ENCODE peak calls at places on chromosomes 13 and 19, in six cellular contexts. T is mesenchymal stem cell; S is CD8-positive, alpha-beta T cell; W is left ventricle myocardium inferior; R is fibroblast of lung; L is heart left ventricle. Z is an unnamed sample.

GRCh38 chr19:48887861-48888612 is 10.5 kb downstream of the TULP2 start:
- DNase-seq in T (no peak), S (no peak), W (no peak), R (no peak), L (no peak), Z (no peak)

GRCh38 chr13:20161951-20162300 is 1.1 kb upstream of the GJA3 start:
- DNase-seq in T (no peak), S (no peak), W (no peak), R (no peak), L (no peak), Z (no peak)

GRCh38 chr19:34248941-34249340 is 5.4 kb upstream of the GARRE1 start:
- DNase-seq in T (no peak), S (no peak), W (no peak), R (no peak), L (no peak), Z (no peak)

GRCh38 chr19:40424637-40425449 is 949 bp downstream of the SERTAD1 start:
- DNase-seq in T (peak; percentile 41), S (no peak), W (no peak), R (peak; percentile 29), L (no peak), Z (peak; percentile 53)

GRCh38 chr13:71149498-71150363 is 717.3 kb downstream of the DACH1 start:
- DNase-seq in T (no peak), S (no peak), W (no peak), R (no peak), L (no peak), Z (no peak)

GRCh38 chr19:58563823-58564222 is 5.4 kb upstream of the UBE2M start:
- DNase-seq in T (no peak), S (no peak), W (peak; percentile 8), R (no peak), L (no peak), Z (no peak)

GRCh38 chr13:39254606-39255005 is 216.3 kb downstream of the NHLRC3 start:
- DNase-seq in T (no peak), S (no peak), W (no peak), R (no peak), L (no peak), Z (no peak)

GRCh38 chr19:57807541-57807940 is 7.2 kb downstream of the ZNF552 start:
- DNase-seq in T (peak; percentile 43), S (no peak), W (no peak), R (no peak), L (no peak), Z (peak; percentile 44)

GRCh38 chr13:32650705-32651311 is 64.6 kb downstream of the PDS5B start:
- DNase-seq in T (peak; percentile 74), S (peak; percentile 33), W (no peak), R (peak; percentile 83), L (no peak), Z (peak; percentile 65)

GRCh38 chr19:1856698-1857603 is 6.4 kb downstream of the KLF16 start:
- DNase-seq in T (peak; percentile 85), S (no peak), W (peak; percentile 82), R (peak; percentile 75), L (peak; percentile 91), Z (peak; percentile 80)

GRCh38 chr13:112775791-112776279 is 86.0 kb downstream of the ATP11A start:
- DNase-seq in T (no peak), S (no peak), W (no peak), R (no peak), L (no peak), Z (no peak)

GRCh38 chr13:48829536-48829935 is 146.2 kb upstream of the FNDC3A start:
- DNase-seq in T (no peak), S (no peak), W (no peak), R (no peak), L (no peak), Z (no peak)

GRCh38 chr13:31912641-31913401 is 118.8 kb upstream of the FRY start:
- DNase-seq in T (no peak), S (no peak), W (no peak), R (no peak), L (no peak), Z (no peak)

GRCh38 chr19:49364083-49364687 is 508 bp downstream of the DKKL1 start:
- DNase-seq in T (no peak), S (no peak), W (no peak), R (no peak), L (no peak), Z (no peak)

GRCh38 chr19:34975056-34975455 is 11.0 kb upstream of the ZNF792 start:
- DNase-seq in T (no peak), S (no peak), W (no peak), R (no peak), L (no peak), Z (no peak)

GRCh38 chr19:5990289-5990797 is 12.4 kb upstream of the RANBP3 start:
- DNase-seq in T (no peak), S (no peak), W (no peak), R (no peak), L (no peak), Z (no peak)

GRCh38 chr19:18610245-18610555 is 2.5 kb upstream of the TMEM59L start:
- DNase-seq in T (no peak), S (no peak), W (no peak), R (no peak), L (no peak), Z (no peak)

GRCh38 chr19:4791183-4792018 is at the start of gene FEM1A:
- DNase-seq in T (peak; percentile 100), S (peak; percentile 97), W (peak; percentile 99), R (peak; percentile 100), L (peak; percentile 100), Z (peak; percentile 100)

GRCh38 chr19:48351341-48351752 is 12.4 kb downstream of the TMEM143 start:
- DNase-seq in T (peak; percentile 52), S (peak; percentile 65), W (peak; percentile 67), R (peak; percentile 49), L (peak; percentile 67), Z (peak; percentile 66)

GRCh38 chr13:23634897-23635296 is 64.7 kb downstream of the TNFRSF19 start:
- DNase-seq in T (no peak), S (no peak), W (no peak), R (no peak), L (no peak), Z (no peak)

GRCh38 chr19:34539396-34539795 is 57.8 kb downstream of the WTIP start:
- DNase-seq in T (no peak), S (no peak), W (no peak), R (no peak), L (no peak), Z (no peak)

GRCh38 chr19:35357867-35358573 is at the start of gene FFAR3:
- DNase-seq in T (peak; percentile 15), S (no peak), W (peak; percentile 38), R (peak; percentile 56), L (peak; percentile 56), Z (peak; percentile 12)

GRCh38 chr13:46480131-46480530 is 72.8 kb upstream of the LRCH1 start:
- DNase-seq in T (no peak), S (no peak), W (no peak), R (no peak), L (no peak), Z (no peak)

GRCh38 chr13:112643759-112644459 is 45.9 kb upstream of the ATP11A start:
- DNase-seq in T (no peak), S (no peak), W (no peak), R (no peak), L (no peak), Z (no peak)

GRCh38 chr19:43420954-43421353 is 6.3 kb downstream of the TEX101 start:
- DNase-seq in T (no peak), S (no peak), W (no peak), R (no peak), L (no peak), Z (no peak)

GRCh38 chr13:52845766-52846566 is 2.5 kb downstream of the PCDH8 start:
- DNase-seq in T (no peak), S (no peak), W (peak; percentile 19), R (peak; percentile 1), L (no peak), Z (no peak)

GRCh38 chr19:3783660-3784584 is 2.3 kb downstream of the MATK start:
- DNase-seq in T (no peak), S (peak; percentile 25), W (no peak), R (no peak), L (no peak), Z (no peak)

DNA sequence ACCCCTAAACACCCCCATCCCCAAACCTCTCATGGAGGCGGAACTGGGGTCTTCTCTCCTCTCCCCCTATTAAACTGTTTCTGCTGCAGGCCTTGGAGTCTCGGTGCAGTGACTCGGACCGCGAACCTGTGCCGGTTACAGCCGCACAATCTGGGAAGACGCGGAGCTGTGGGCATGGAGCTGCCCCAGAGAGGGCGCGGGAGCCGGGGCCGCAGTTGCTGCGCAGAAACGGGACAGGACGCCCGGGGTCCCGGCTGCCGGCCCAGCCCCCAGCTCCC is 450 bp downstream of the ZNF442 start:
- DNase-seq in T (no peak), S (no peak), W (no peak), R (peak; percentile 18), L (peak; percentile 36), Z (peak; percentile 61)
- H3K4me3 ChIP-seq in T (peak overlapping the region; percentile 88), S (peak overlapping the region; percentile 64), W (peak overlapping the region; percentile 97), R (peak overlapping the region; percentile 46), L (peak overlapping the region; percentile 98), Z (peak overlapping the region; percentile 94)

DNA sequence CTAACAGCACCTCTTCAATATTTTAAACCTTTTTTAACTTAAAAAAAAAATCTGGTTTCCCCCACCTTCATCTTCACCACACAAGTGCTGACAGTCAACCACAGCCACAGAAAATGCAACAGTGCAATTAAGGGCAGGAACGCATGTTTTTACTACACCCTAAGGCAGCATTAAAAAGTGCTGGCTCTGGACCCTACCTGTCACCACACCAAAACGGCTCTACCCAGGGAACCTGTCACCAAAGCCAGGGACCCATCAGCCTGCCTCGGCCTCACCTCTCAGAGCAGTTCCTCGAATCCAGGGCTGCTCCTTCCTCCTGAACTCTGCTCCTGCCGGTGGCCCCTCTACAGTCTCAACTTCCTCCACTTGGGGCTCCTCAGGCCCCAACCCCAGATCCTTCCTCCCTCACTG is 22.5 kb upstream of the SLC35E1 start:
- DNase-seq in T (no peak), S (no peak), W (no peak), R (no peak), L (no peak), Z (no peak)
- H3K4me1 ChIP-seq in T (peaks cover 38% of the 10 kb centered on the region), S (peaks cover 51% of the 10 kb centered on the region), W (peaks cover 95% of the 10 kb centered on the region), R (no peaks in the 10 kb centered on the region), L (peaks cover 19% of the 10 kb centered on the region), Z (peaks cover 31% of the 10 kb centered on the region)

GRCh38 chr13:99982741-99983400 is 1.3 kb downstream of the ZIC2 start:
- DNase-seq in T (no peak), S (no peak), W (no peak), R (no peak), L (no peak), Z (no peak)

GRCh38 chr13:99982021-99982740 is 597 bp downstream of the ZIC2 start:
- DNase-seq in T (no peak), S (no peak), W (no peak), R (no peak), L (no peak), Z (no peak)

GRCh38 chr13:99984134-99984462 is 2.5 kb downstream of the ZIC2 start:
- DNase-seq in T (no peak), S (no peak), W (no peak), R (no peak), L (no peak), Z (no peak)

GRCh38 chr13:99984463-99985242 is 3.1 kb downstream of the ZIC2 start:
- DNase-seq in T (no peak), S (no peak), W (no peak), R (no peak), L (no peak), Z (no peak)

GRCh38 chr13:99983401-99984133 is 2.0 kb downstream of the ZIC2 start:
- DNase-seq in T (peak; percentile 35), S (no peak), W (no peak), R (no peak), L (no peak), Z (no peak)
- H3K4me3 ChIP-seq in T (no peak overlapping the region), S (no peak overlapping the region), W (no peak overlapping the region), R (no peak overlapping the region), L (no peak overlapping the region), Z (no peak overlapping the region)

GRCh38 chr13:97258801-97259200 is 36.7 kb downstream of the MBNL2 start:
- DNase-seq in T (peak; percentile 66), S (no peak), W (no peak), R (no peak), L (no peak), Z (peak; percentile 61)
- H3K4me1 ChIP-seq in T (peaks cover 32% of the 10 kb centered on the region), S (peaks cover 10% of the 10 kb centered on the region), W (peaks cover 100% of the 10 kb centered on the region), R (peaks cover 52% of the 10 kb centered on the region), L (peaks cover 76% of the 10 kb centered on the region), Z (peaks cover 76% of the 10 kb centered on the region)

Z was measured in adipocyte.